ENCODE peak calls at places on chromosome 9, in six cellular contexts. G is neural progenitor cell, A is mammary epithelial cell, E is HepG2, V is PC-3, R is astrocyte. L is an unnamed sample.

GRCh38 chr9:76415731-76416130 is 21.5 kb upstream of the RFK start:
- DNase-seq in G (no peak), A (no peak), E (no peak), V (no peak), R (peak; percentile 76), L (no peak)

GRCh38 chr9:33445941-33446506 is 1.4 kb downstream of the AQP3 start:
- DNase-seq in G (peak; percentile 55), A (no peak), E (no peak), V (no peak), R (no peak), L (no peak)

GRCh38 chr9:100575765-100576368 is 2.0 kb upstream of the CAVIN4 start:
- DNase-seq in G (no peak), A (peak; percentile 64), E (no peak), V (peak; percentile 68), R (peak; percentile 90), L (no peak)

GRCh38 chr9:117839862-117840261 is 135.7 kb downstream of the TLR4 start:
- DNase-seq in G (no peak), A (no peak), E (no peak), V (no peak), R (no peak), L (no peak)

GRCh38 chr9:137303031-137303892 is 1.2 kb upstream of the NRARP start:
- DNase-seq in G (peak; percentile 70), A (peak; percentile 81), E (no peak), V (no peak), R (no peak), L (peak; percentile 80)

GRCh38 chr9:106981396-106982287 is 118.7 kb downstream of the ZNF462 start:
- DNase-seq in G (no peak), A (no peak), E (no peak), V (no peak), R (no peak), L (no peak)

GRCh38 chr9:33124716-33125378 is 42.3 kb downstream of the B4GALT1 start:
- DNase-seq in G (peak; percentile 39), A (no peak), E (no peak), V (no peak), R (no peak), L (no peak)

GRCh38 chr9:85647571-85647970 is 94.2 kb downstream of the AGTPBP1 start:
- DNase-seq in G (no peak), A (no peak), E (no peak), V (no peak), R (no peak), L (no peak)

GRCh38 chr9:137455361-137455991 is 3.7 kb downstream of the NSMF start:
- DNase-seq in G (no peak), A (no peak), E (no peak), V (no peak), R (no peak), L (no peak)

GRCh38 chr9:4303002-4303401 is 3.1 kb upstream of the GLIS3 start:
- DNase-seq in G (no peak), A (no peak), E (no peak), V (peak; percentile 34), R (peak; percentile 36), L (no peak)

GRCh38 chr9:116837038-116837998 is 150.2 kb downstream of the TRIM32 start:
- DNase-seq in G (peak; percentile 12), A (peak; percentile 83), E (no peak), V (peak; percentile 48), R (no peak), L (peak; percentile 72)

GRCh38 chr9:33172256-33172678 is 5.1 kb upstream of the B4GALT1 start:
- DNase-seq in G (no peak), A (no peak), E (peak; percentile 79), V (peak; percentile 51), R (peak; percentile 68), L (peak; percentile 60)

GRCh38 chr9:86540999-86541398 is 186.8 kb upstream of the TUT7 start:
- DNase-seq in G (no peak), A (no peak), E (no peak), V (no peak), R (no peak), L (no peak)

GRCh38 chr9:137798901-137799629 is 78.5 kb upstream of the CACNA1B start:
- DNase-seq in G (no peak), A (no peak), E (no peak), V (no peak), R (no peak), L (no peak)

GRCh38 chr9:131776473-131776872 is 36.6 kb upstream of the RAPGEF1 start:
- DNase-seq in G (peak; percentile 93), A (no peak), E (peak; percentile 32), V (peak; percentile 39), R (peak; percentile 24), L (peak; percentile 96)

GRCh38 chr9:97985058-97985861 is 2.1 kb downstream of the ANP32B start:
- DNase-seq in G (peak; percentile 36), A (peak; percentile 55), E (no peak), V (peak; percentile 25), R (no peak), L (peak; percentile 73)

GRCh38 chr9:621199-621860 is 220.2 kb upstream of the DMRT1 start:
- DNase-seq in G (no peak), A (no peak), E (no peak), V (no peak), R (no peak), L (no peak)

GRCh38 chr9:108130896-108131295 is 641.3 kb upstream of the KLF4 start:
- DNase-seq in G (no peak), A (no peak), E (no peak), V (no peak), R (no peak), L (no peak)

GRCh38 chr9:134732392-134733110 is 90.9 kb downstream of the COL5A1 start:
- DNase-seq in G (no peak), A (no peak), E (no peak), V (no peak), R (no peak), L (no peak)

GRCh38 chr9:131946169-131946568 is 133.5 kb downstream of the MED27 start:
- DNase-seq in G (no peak), A (no peak), E (no peak), V (no peak), R (no peak), L (no peak)

GRCh38 chr9:78133751-78134150 is 102.1 kb upstream of the CEP78 start:
- DNase-seq in G (no peak), A (peak; percentile 27), E (no peak), V (peak; percentile 33), R (no peak), L (no peak)

GRCh38 chr9:78131969-78132687 is 100.5 kb upstream of the GNAQ start:
- DNase-seq in G (no peak), A (peak; percentile 49), E (no peak), V (peak; percentile 2), R (peak; percentile 47), L (no peak)

GRCh38 chr9:78130004-78130403 is 98.4 kb upstream of the GNAQ start:
- DNase-seq in G (peak; percentile 56), A (peak; percentile 69), E (no peak), V (peak; percentile 25), R (peak; percentile 38), L (peak; percentile 88)

GRCh38 chr9:78130853-78131252 is 99.2 kb upstream of the GNAQ start:
- DNase-seq in G (no peak), A (no peak), E (no peak), V (no peak), R (no peak), L (no peak)

GRCh38 chr9:78132688-78133033 is 101.0 kb upstream of the GNAQ start:
- DNase-seq in G (no peak), A (no peak), E (no peak), V (no peak), R (no peak), L (no peak)
- H3K4me3 ChIP-seq in G (no peak overlapping the region), A (no peak overlapping the region), E (peak overlapping the region; percentile 33), V (peak overlapping the region; percentile 10), R (no peak overlapping the region), L (no peak overlapping the region)

GRCh38 chr9:91771027-91771426 is 179.0 kb downstream of the ROR2 start:
- DNase-seq in G (peak; percentile 35), A (peak; percentile 80), E (no peak), V (peak; percentile 6), R (peak; percentile 92), L (peak; percentile 74)
- TF ChIP-seq CTCF in G (peak; percentile 40), A (peak; percentile 34), E (no peak), V (peak; percentile 29), R (peak; percentile 59), L (peak; percentile 66)

DNA sequence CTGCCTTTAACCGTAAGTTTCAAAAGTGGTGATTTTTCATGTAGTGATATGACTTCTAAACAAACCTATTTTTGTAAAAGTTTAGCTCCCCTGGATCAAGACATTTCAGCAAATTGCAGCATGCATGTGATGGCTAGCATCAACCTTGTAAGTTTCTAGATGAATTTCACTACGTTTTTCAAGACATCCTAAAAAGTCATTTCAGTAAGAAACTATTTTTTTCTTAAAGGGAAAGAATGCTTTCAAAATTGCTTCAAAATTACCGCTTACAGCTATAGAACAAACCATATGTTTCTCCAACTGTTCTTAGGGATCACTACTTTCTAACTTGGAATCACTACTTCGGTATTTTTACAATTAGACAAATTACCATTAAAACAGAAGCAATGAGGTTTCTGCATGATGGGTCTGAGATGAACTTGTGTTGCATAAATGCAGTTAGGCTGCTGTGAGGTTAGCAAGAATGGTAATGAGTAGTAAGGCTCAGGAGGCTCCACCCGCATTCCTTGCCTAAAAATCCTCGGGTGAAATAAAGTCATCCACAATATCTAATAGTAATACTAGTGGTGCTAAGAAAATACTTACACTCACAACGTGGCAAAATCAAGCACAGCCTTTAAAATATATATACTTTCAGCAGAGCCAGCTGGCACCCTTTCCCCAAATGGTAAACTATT is 53.8 kb downstream of the CDC14B start:
- DNase-seq in G (peak; percentile 7), A (peak; percentile 23), E (no peak), V (no peak), R (peak; percentile 33), L (no peak)
- H3K9ac ChIP-seq in G (no peak overlapping the region), A (no peak overlapping the region), E (peak overlapping the region; percentile 90), V (no peak overlapping the region), R (no peak overlapping the region), L (no peak overlapping the region)

GRCh38 chr9:126611188-126611587 is 2.5 kb upstream of the LMX1B start:
- DNase-seq in G (no peak), A (no peak), E (no peak), V (no peak), R (no peak), L (no peak)

GRCh38 chr9:126613656-126614055 is at the start of gene LMX1B:
- DNase-seq in G (peak; percentile 88), A (peak; percentile 72), E (no peak), V (no peak), R (peak; percentile 10), L (peak; percentile 85)

GRCh38 chr9:126612813-126613641 is 701 bp upstream of the LMX1B start:
- DNase-seq in G (peak; percentile 72), A (peak; percentile 48), E (no peak), V (no peak), R (no peak), L (peak; percentile 78)

GRCh38 chr9:126612329-126612812 is 1.4 kb upstream of the LMX1B start:
- DNase-seq in G (peak; percentile 75), A (no peak), E (no peak), V (no peak), R (no peak), L (peak; percentile 75)

DNA sequence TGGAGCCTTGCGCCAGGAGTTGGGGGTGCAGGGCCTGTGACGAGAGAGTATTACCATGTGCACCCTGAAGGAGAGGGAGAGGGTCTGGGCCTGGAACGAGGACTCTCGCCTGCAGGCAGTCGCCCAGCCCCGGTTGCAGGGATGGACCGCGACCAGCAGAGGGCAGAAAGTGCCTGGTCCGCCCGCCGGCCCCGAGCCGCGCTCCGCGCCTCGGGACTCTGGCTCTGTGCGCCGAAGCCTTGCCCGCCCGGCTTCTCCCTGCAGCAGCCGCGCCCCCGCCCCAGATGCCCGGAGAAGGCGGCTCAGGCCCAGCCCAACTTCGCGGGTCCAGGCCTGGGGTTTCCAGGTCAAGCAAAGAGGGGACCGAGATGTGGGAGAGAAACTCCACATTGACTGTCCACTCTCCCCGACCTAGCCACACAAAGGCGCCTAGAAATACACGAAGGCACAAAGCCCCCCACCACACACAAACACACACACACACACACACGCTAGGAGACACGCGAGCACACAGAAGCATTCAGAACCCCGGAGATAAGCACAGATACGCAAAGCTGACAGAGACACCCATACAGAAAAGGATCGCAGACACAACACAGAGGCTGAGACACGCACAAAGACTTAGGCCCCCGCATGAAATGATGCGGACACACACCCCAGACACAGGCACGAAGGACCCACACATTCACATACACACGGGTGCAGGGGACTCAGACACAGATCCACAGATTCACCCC is 2.0 kb upstream of the LMX1B start:
- DNase-seq in G (peak; percentile 94), A (peak; percentile 66), E (peak; percentile 36), V (peak; percentile 69), R (peak; percentile 10), L (peak; percentile 98)
- H3K4me3 ChIP-seq in G (peak overlapping the region; percentile 40), A (peak overlapping the region; percentile 1), E (no peak overlapping the region), V (peak overlapping the region; percentile 59), R (no peak overlapping the region), L (peak overlapping the region; percentile 89)

L was measured in endodermal cell.